ENCODE peak calls at places on chromosomes 2 and 18, in eight cellular contexts. A is brain microvascular endothelial cell; Q is fibroblast of lung; S is head of caudate nucleus; K is GM12891; O is activated effector memory CD4-positive, alpha-beta T cell treated with Interleukin-2 at 50 U/mL for 16 hours; Y is psoas muscle; N is activated CD4-positive, alpha-beta T cell treated with anti-CD3 and anti-CD28 coated beads for 1 hour. E is an unnamed sample.

GRCh38 chr2:108889907-108890306 is 99.1 kb downstream of the EDAR start:
- DNase-seq in Y (no peak), Q (no peak), O (no peak), K (no peak), S (no peak), A (no peak), N (no peak), E (no peak)

GRCh38 chr18:43590182-43590903 is 313.1 kb upstream of the SYT4 start:
- DNase-seq in A (no peak), S (no peak), N (no peak), Y (peak; percentile 49), O (no peak), K (no peak), Q (no peak), E (no peak)

GRCh38 chr2:23912054-23912453 is 14.9 kb downstream of the ATAD2B start:
- DNase-seq in Q (peak; percentile 65), N (no peak), K (no peak), Y (no peak), A (no peak), S (no peak), O (no peak), E (no peak)

GRCh38 chr18:13811993-13812392 is 12.0 kb upstream of the MC5R start:
- DNase-seq in S (no peak), Q (no peak), A (no peak), K (no peak), Y (no peak), O (no peak), N (no peak), E (no peak)

GRCh38 chr2:60439219-60439974 is 114.1 kb downstream of the BCL11A start:
- DNase-seq in K (peak; percentile 63), A (peak; percentile 11), Y (no peak), O (no peak), N (no peak), S (peak; percentile 25), Q (no peak), E (peak; percentile 72)

GRCh38 chr18:55199291-55199963 is 240.2 kb upstream of the CCDC68 start:
- DNase-seq in Y (no peak), A (no peak), N (no peak), S (no peak), K (no peak), O (no peak), Q (no peak), E (no peak)

GRCh38 chr2:204187513-204188088 is 251.0 kb downstream of the ICOS start:
- DNase-seq in Q (no peak), K (no peak), O (no peak), S (no peak), N (no peak), A (no peak), Y (no peak), E (no peak)

GRCh38 chr2:194559964-194560363 is 1097.1 kb upstream of the SLC39A10 start:
- DNase-seq in K (no peak), S (no peak), Y (no peak), Q (no peak), O (no peak), A (no peak), N (no peak), E (no peak)

E was measured in activated B cell treated with CpG ODN at 0.5 μM for 24 hours.